ENCODE peak calls at places on chromosomes 7 and 10, in five cellular contexts. A is IMR-90, I is ovary, P is spleen, Z is A673. B is an unnamed sample.

GRCh38 chr10:75926763-75927162 is 495.3 kb downstream of the LRMDA start:
- DNase-seq in P (no peak), Z (peak; percentile 44), I (peak; percentile 68), A (peak; percentile 19), B (no peak)

GRCh38 chr7:111954474-111955311 is 251.5 kb downstream of the DOCK4 start:
- DNase-seq in I (no peak), A (no peak), P (no peak), Z (no peak), B (no peak)

GRCh38 chr10:103885617-103886016 is 30.2 kb upstream of the SH3PXD2A start:
- DNase-seq in A (peak; percentile 49), I (no peak), P (no peak), Z (no peak), B (no peak)

GRCh38 chr10:78443900-78444571 is 410.4 kb downstream of the RPS24 start:
- DNase-seq in I (no peak), P (no peak), A (no peak), Z (no peak), B (no peak)

GRCh38 chr10:103983367-103983911 is 16.5 kb downstream of the SLK start:
- DNase-seq in Z (no peak), P (no peak), A (no peak), I (no peak), B (no peak)

GRCh38 chr7:2012044-2012900 is 220.5 kb downstream of the MAD1L1 start:
- DNase-seq in I (peak; percentile 10), P (peak; percentile 66), Z (no peak), A (no peak), B (peak; percentile 57)

GRCh38 chr10:106919798-106920382 is 244.6 kb downstream of the SORCS1 start:
- DNase-seq in Z (no peak), A (no peak), I (no peak), P (no peak), B (no peak)

GRCh38 chr7:117637937-117638336 is 158.1 kb downstream of the CFTR start:
- DNase-seq in Z (no peak), A (no peak), P (no peak), I (no peak), B (no peak)

GRCh38 chr7:1567082-1567771 is 2.6 kb downstream of the PSMG3 start:
- DNase-seq in Z (peak; percentile 90), I (no peak), A (peak; percentile 79), P (no peak), B (no peak)

GRCh38 chr10:4316166-4316810 is 509.7 kb upstream of the AKR1E2 start:
- DNase-seq in A (peak; percentile 89), P (no peak), I (no peak), Z (no peak), B (no peak)

GRCh38 chr7:120475994-120476393 is 203.0 kb downstream of the KCND2 start:
- DNase-seq in Z (no peak), P (no peak), I (no peak), A (no peak), B (no peak)

GRCh38 chr7:141456298-141456697 is 94.9 kb upstream of the AGK start:
- DNase-seq in A (no peak), Z (no peak), I (no peak), P (no peak), B (no peak)

GRCh38 chr7:4790078-4790465 is 14.6 kb downstream of the AP5Z1 start:
- DNase-seq in Z (no peak), P (no peak), A (no peak), I (no peak), B (no peak)

GRCh38 chr7:4792537-4793126 is 17.2 kb downstream of the AP5Z1 start:
- DNase-seq in I (no peak), P (peak; percentile 87), A (no peak), Z (no peak), B (no peak)

GRCh38 chr7:4791738-4792536 is 16.5 kb downstream of the AP5Z1 start:
- DNase-seq in A (peak; percentile 15), P (peak; percentile 94), I (peak; percentile 84), Z (peak; percentile 49), B (peak; percentile 83)

GRCh38 chr7:4790516-4790991 is 15.1 kb downstream of the AP5Z1 start:
- DNase-seq in P (no peak), A (no peak), Z (no peak), I (no peak), B (no peak)

DNA sequence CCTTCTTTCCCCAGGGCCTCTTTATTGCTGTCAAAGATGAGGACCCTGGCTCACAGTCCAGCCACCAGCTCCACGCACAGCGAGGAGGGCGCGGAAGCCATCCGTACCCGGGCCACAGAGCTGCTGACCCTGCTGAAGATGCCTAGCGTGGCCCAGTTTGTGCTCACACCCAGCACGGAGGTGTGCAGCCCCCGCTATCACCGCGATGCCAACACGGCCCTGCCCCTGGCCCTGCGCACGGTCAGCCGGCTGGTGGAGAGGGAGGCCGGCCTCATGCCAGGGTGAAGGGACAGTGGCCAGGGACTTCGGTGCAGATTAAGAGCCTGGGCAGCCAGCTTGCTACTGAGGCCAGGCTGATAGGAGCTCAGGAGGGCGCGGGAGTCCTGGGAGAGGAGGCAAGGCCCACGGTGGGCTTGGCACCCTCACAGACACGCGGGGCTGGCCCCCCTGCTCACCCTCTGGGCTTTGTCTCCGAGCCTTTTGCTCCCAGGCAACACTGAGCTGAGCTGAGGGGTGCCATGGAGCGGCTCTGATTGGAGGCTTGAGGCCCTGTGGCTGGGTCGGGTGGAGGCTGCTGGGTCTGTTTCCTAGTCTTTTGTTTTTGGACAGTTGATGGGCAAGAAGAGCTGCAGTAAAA is 15.8 kb downstream of the AP5Z1 start:
- DNase-seq in Z (no peak), P (no peak), A (no peak), I (no peak), B (no peak)
- H3K36me3 ChIP-seq in Z (peaks cover 4% of the 10 kb centered on the region), P (peaks cover 75% of the 10 kb centered on the region), A (peaks cover 55% of the 10 kb centered on the region), I (no peaks in the 10 kb centered on the region), B (peaks cover 50% of the 10 kb centered on the region)

GRCh38 chr10:28328346-28328745 is 25.5 kb upstream of the MPP7 start:
- DNase-seq in A (peak; percentile 42), I (no peak), Z (no peak), P (no peak), B (no peak)
- H3K27ac ChIP-seq in A (no peak overlapping the region), I (no peak overlapping the region), Z (no peak overlapping the region), P (no peak overlapping the region), B (no peak overlapping the region)

GRCh38 chr10:110568055-110568735 is 700 bp downstream of the SMC3 start:
- DNase-seq in I (no peak), Z (peak; percentile 61), P (peak; percentile 94), A (no peak), B (no peak)

GRCh38 chr10:110569120-110569519 is 1.6 kb downstream of the SMC3 start:
- DNase-seq in P (peak; percentile 20), Z (no peak), I (no peak), A (no peak), B (no peak)

GRCh38 chr10:110571093-110571743 is 3.7 kb downstream of the SMC3 start:
- DNase-seq in Z (no peak), I (no peak), P (no peak), A (no peak), B (no peak)

GRCh38 chr10:110567201-110568054 is at the start of gene SMC3:
- DNase-seq in A (peak; percentile 96), I (peak; percentile 90), Z (peak; percentile 97), P (peak; percentile 96), B (peak; percentile 94)

GRCh38 chr10:110569736-110570135 is 2.2 kb downstream of the SMC3 start:
- DNase-seq in I (no peak), Z (no peak), P (no peak), A (no peak), B (no peak)
- H3K4me3 ChIP-seq in I (no peak overlapping the region), Z (peak overlapping the region; percentile 98), P (no peak overlapping the region), A (no peak overlapping the region), B (no peak overlapping the region)

GRCh38 chr7:105084581-105084980 is 70.6 kb downstream of the KMT2E start:
- DNase-seq in P (no peak), I (no peak), A (no peak), Z (no peak), B (no peak)
- H3K36me3 ChIP-seq in P (peaks cover 94% of the 10 kb centered on the region), I (no peaks in the 10 kb centered on the region), A (peaks cover 29% of the 10 kb centered on the region), Z (peaks cover 60% of the 10 kb centered on the region), B (peaks cover 82% of the 10 kb centered on the region)

B was measured in upper lobe of right lung.